ENCODE peak calls at places on chromosomes 3 and 15, in four cellular contexts. D is dorsolateral prefrontal cortex, Q is MM.1S, G is lower lobe of right lung. R is an unnamed sample.

GRCh38 chr3:99868438-99868723 is 50.7 kb downstream of the CMSS1 start:
- DNase-seq in G (no peak), Q (no peak), D (no peak), R (no peak)

GRCh38 chr15:100572362-100572983 is 29.5 kb downstream of the LINS1 start:
- DNase-seq in D (no peak), G (no peak), Q (peak), R (no peak)

GRCh38 chr15:64161688-64162477 is 939 bp downstream of the PPIB start:
- DNase-seq in Q (peak), G (no peak), D (no peak), R (no peak)

GRCh38 chr15:47179988-47180387 is 537.3 kb upstream of the SEMA6D start:
- DNase-seq in D (no peak), Q (no peak), G (no peak), R (no peak)

GRCh38 chr3:50181985-50182384 is 9.4 kb upstream of the GNAT1 start:
- DNase-seq in Q (no peak), G (no peak), D (no peak), R (no peak)

GRCh38 chr15:75697523-75698398 is 14.9 kb downstream of the CSPG4 start:
- DNase-seq in D (no peak), Q (no peak), G (no peak), R (no peak)

GRCh38 chr3:144351968-144352367 is 380.3 kb downstream of the DIPK2A start:
- DNase-seq in G (no peak), D (no peak), Q (no peak), R (no peak)

GRCh38 chr3:155202626-155203025 is 90.9 kb downstream of the STRIT1 start:
- DNase-seq in G (no peak), D (no peak), Q (no peak), R (no peak)

GRCh38 chr3:46619845-46620778 is 7.8 kb downstream of the FAM240A start:
- DNase-seq in Q (no peak), G (no peak), D (no peak), R (no peak)

GRCh38 chr3:142613491-142613890 is 17.3 kb downstream of the PLS1 start:
- DNase-seq in D (no peak), Q (no peak), G (no peak), R (no peak)

GRCh38 chr3:11438636-11439035 is 166.4 kb downstream of the ATG7 start:
- DNase-seq in G (no peak), Q (no peak), D (no peak), R (no peak)

GRCh38 chr15:85312486-85312885 is 67.9 kb upstream of the AKAP13 start:
- DNase-seq in G (no peak), Q (no peak), D (no peak), R (peak)

GRCh38 chr15:85311647-85312046 is 68.8 kb upstream of the AKAP13 start:
- DNase-seq in D (no peak), Q (no peak), G (no peak), R (no peak)

GRCh38 chr15:85314139-85314538 is 66.3 kb upstream of the AKAP13 start:
- DNase-seq in Q (no peak), G (no peak), D (no peak), R (no peak)

GRCh38 chr15:85313339-85313738 is 67.1 kb upstream of the AKAP13 start:
- DNase-seq in D (no peak), G (no peak), Q (no peak), R (no peak)

DNA sequence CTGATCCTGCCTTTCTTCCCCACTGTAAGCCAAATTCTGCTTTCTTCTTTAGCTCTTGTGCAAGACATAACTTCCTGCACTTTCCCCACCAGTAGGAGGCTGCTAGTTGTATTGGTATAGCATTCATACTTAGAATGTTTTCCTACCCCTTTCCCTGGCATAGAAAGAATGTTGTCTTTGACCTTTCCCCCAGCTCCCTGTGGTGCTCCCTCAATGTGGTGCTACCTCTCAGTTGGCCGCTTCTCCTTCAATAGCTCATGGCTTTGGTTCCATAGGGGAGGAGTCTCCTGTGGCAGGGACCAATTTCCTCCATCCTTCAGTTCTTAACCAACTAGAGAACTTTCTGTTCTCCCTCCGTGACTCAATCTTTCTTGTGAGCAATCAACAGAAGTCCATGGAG is 67.5 kb upstream of the AKAP13 start:
- DNase-seq in D (no peak), G (no peak), Q (no peak), R (peak)
- TF ChIP-seq CTCF in D (no peak), G (no peak), Q (no peak), R (peak)

GRCh38 chr15:48643236-48643635 is 2.3 kb downstream of the FBN1 start:
- DNase-seq in Q (no peak), G (no peak), D (no peak), R (no peak)
- H3K4me3 ChIP-seq in Q (no peak), G (peak), D (peak), R (peak)

GRCh38 chr3:122298239-122298638 is 26.8 kb upstream of the CSTA start:
- DNase-seq in D (no peak), G (no peak), Q (no peak), R (no peak)
- TF ChIP-seq CTCF in D (no peak), G (no peak), Q (no peak), R (no peak)

GRCh38 chr3:53161820-53162671 is 1.0 kb downstream of the PRKCD start:
- DNase-seq in Q (peak), D (no peak), G (peak), R (no peak)

GRCh38 chr3:53161345-53161819 is 373 bp downstream of the PRKCD start:
- DNase-seq in D (no peak), G (peak), Q (peak), R (no peak)

GRCh38 chr3:53163459-53164387 is 2.7 kb downstream of the PRKCD start:
- DNase-seq in G (no peak), Q (no peak), D (no peak), R (no peak)

GRCh38 chr3:53164911-53165310 is 3.9 kb downstream of the PRKCD start:
- DNase-seq in Q (no peak), G (no peak), D (no peak), R (no peak)

DNA sequence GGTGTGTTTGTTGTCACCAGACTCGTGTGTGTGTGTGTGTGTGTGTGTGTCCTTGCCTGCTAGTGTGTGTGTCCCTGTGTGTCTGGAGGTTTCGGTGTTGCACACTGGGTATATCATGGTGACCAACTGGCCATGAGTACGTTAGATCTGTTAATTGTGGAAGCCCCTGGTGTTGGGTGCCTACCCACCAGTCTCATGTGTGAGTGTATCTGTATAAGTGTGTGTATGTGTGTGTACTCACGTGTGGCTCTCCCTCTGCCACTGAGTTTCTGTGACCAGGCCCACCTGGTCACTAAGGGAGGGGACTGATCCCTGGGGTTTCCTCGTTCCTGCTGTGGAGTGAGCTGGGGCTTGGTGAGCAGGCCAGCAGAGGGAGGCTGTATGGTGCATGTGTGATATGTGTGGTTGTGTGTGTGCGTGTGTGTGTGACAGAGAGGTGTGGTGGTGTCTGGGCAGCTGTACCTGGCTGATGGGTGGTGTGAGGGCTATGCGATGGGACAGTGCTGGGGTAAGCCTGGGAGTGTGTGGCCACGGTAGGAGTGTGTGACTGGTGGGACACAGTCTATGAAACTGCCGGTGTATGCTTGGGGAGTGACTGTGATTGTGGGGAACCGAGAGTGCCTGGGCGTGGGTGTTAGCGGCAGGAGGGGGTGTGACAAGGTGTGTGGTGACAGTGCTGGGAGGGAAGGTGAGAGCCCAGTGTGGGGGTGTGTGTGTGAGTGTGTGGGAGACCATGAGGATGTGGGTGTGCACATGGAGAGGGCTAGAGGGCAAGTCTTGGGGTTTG is 1.9 kb downstream of the PRKCD start:
- DNase-seq in Q (no peak), G (no peak), D (no peak), R (no peak)
- H3K4me3 ChIP-seq in Q (peak), G (peak), D (peak), R (peak)